ENCODE peak calls at places on chromosomes 13 and 19, in nine cellular contexts. G is neural progenitor cell, T is cardiac muscle cell, N is HepG2, D is AG04450, X is stomach, O is body of pancreas, Q is spleen, C is PC-3. W is an unnamed sample.

GRCh38 chr13:52949744-52950143 is 78.9 kb upstream of the OLFM4 start:
- DNase-seq in G (no peak), T (no peak), N (no peak), D (no peak), X (no peak), O (no peak), Q (no peak), C (no peak), W (peak)

GRCh38 chr19:3062165-3063105 is at the start of gene TLE5:
- DNase-seq in G (peak), T (peak), N (peak), D (no peak), X (peak), O (peak), Q (peak), C (peak), W (peak)

GRCh38 chr13:50805805-50806204 is 37.7 kb downstream of the DLEU7 start:
- DNase-seq in G (peak), T (peak), N (peak), D (no peak), X (no peak), O (no peak), Q (no peak), C (peak), W (no peak)

GRCh38 chr13:90632184-90632583 is 715.3 kb upstream of the MIR17HG start:
- DNase-seq in G (no peak), T (no peak), N (no peak), D (no peak), X (no peak), O (no peak), Q (no peak), C (no peak), W (no peak)

GRCh38 chr13:82480415-82480814 is 1401.9 kb downstream of the SLITRK1 start:
- DNase-seq in G (peak), T (no peak), N (peak), D (no peak), X (no peak), O (no peak), Q (no peak), C (peak), W (no peak)

GRCh38 chr13:112637017-112637801 is 49.3 kb upstream of the TUBGCP3 start:
- DNase-seq in G (no peak), T (no peak), N (no peak), D (no peak), X (no peak), O (no peak), Q (peak), C (no peak), W (no peak)

GRCh38 chr13:21055511-21056045 is 5.8 kb downstream of the LATS2 start:
- DNase-seq in G (no peak), T (no peak), N (no peak), D (no peak), X (no peak), O (no peak), Q (no peak), C (no peak), W (no peak)

GRCh38 chr19:29526730-29527499 is 1.1 kb downstream of the VSTM2B start:
- DNase-seq in G (peak), T (no peak), N (no peak), D (no peak), X (no peak), O (no peak), Q (peak), C (no peak), W (no peak)

GRCh38 chr13:60402022-60402421 is 5.0 kb downstream of the TDRD3 start:
- DNase-seq in G (no peak), T (no peak), N (no peak), D (no peak), X (no peak), O (no peak), Q (no peak), C (peak), W (no peak)

GRCh38 chr13:30963794-30964193 is 31.3 kb downstream of the TEX26 start:
- DNase-seq in G (no peak), T (peak), N (no peak), D (no peak), X (peak), O (peak), Q (no peak), C (peak), W (no peak)

GRCh38 chr13:41457589-41458186 is 338 bp downstream of the RGCC start:
- DNase-seq in G (no peak), T (no peak), N (no peak), D (no peak), X (no peak), O (no peak), Q (peak), C (no peak), W (peak)

GRCh38 chr13:77729502-77730221 is 32.2 kb downstream of the SLAIN1 start:
- DNase-seq in G (no peak), T (no peak), N (no peak), D (no peak), X (no peak), O (no peak), Q (no peak), C (no peak), W (no peak)

GRCh38 chr19:11203194-11204075 is 6.1 kb upstream of the KANK2 start:
- DNase-seq in G (peak), T (peak), N (peak), D (peak), X (peak), O (peak), Q (no peak), C (peak), W (peak)

GRCh38 chr13:51801631-51802099 is 2.3 kb downstream of the DHRS12 start:
- DNase-seq in G (peak), T (no peak), N (no peak), D (no peak), X (peak), O (peak), Q (peak), C (peak), W (peak)

DNA sequence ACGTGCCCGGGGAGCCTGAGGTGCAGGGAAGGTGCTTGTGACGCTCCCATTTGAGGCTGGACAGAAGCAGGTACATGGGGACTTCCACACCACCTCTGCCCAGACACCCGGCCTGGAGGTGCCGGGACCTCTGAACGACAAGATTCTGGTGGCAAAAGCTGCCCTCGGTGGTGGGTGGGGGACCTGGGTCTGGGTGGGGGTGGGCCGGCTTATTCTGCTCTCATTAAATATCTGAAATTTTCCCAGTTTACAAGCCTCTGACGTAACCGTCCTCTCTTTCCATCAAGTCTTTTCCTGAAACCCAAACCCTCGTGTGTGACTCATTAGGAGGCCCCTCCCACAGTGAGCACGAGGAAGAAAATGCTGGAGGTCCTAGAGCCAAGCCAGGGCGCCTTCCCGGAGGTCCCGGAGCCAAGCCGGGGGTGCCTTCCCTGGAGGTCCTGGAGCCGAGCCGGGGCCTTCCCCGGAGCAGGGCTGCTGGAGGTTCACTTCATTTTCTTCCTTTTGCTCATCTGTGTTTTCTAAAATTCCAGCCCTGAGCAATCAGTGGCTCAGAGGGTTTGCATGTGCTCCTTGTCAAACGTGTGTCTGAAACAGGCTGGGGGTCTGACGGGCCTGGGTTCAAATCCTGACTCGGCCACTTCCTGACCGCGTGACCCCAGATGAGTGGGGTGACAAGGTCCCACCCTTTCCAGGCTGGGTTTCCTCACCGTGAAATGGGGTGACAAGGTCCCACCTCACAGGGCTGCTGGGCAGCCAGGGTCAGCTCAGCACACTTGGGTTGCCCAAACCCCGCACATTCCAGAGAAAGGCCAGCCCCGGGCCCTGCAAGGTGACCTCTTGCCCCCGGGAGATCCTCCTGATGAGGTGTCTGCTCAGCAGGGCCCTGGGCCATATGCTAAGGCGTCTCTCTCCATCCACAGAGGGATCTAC is 10.0 kb downstream of the CFD start:
- DNase-seq in G (no peak), T (peak), N (no peak), D (peak), X (no peak), O (no peak), Q (no peak), C (peak), W (peak)
- H3K27ac ChIP-seq in G (no peak), T (no peak), N (no peak), D (peak), X (peak), O (no peak), Q (no peak), C (peak), W (peak)

GRCh38 chr19:18433039-18433691 is 4.8 kb downstream of the ISYNA1 start:
- DNase-seq in G (peak), T (peak), N (no peak), D (no peak), X (no peak), O (no peak), Q (peak), C (no peak), W (no peak)
- H3K27ac ChIP-seq in G (no peak), T (peak), N (no peak), D (no peak), X (peak), O (no peak), Q (peak), C (no peak), W (peak)

DNA sequence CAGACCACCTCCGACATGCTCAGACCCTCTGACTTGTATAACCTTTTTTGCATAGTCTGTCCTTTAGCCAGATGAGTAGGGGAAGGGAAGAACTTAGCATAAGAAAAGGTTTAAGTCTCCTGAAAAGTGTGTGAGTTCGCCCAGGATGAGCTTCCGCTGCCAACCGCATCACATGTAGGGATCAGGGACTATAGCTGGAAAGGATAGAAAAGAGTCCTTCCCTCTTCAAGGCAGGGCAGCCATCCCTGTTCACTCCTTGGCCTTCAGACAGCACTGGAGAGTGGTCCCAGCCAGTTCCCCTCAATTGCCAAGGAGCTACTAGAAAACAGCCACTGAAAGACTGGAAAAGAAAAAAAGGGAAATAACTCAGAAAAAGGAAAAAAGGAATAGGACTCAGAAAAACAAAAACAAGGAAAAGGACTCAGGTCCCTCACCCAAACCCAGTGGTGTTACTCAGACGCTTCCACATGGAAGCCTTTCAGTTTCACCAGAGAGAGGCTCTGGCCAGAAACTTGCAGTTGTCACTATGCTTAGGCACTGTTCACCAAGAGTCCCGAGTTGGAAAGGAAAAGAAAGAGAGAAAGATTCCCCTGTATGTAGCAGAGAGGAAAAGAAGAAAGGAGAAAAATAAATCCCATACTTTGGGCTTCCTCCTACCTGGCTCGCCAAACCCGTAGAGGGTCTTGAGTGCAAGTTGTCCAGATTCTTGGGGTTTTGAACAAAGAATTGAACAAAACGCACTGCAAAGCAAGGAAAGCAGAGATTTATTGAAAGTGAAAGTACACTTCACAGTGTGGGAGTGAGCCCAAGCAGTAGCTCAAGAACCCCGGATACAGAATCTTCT is 5.6 kb upstream of the TM9SF2 start:
- DNase-seq in G (no peak), T (no peak), N (peak), D (no peak), X (no peak), O (no peak), Q (no peak), C (no peak), W (no peak)
- H3K27ac ChIP-seq in G (no peak), T (no peak), N (peak), D (peak), X (peak), O (no peak), Q (peak), C (no peak), W (peak)

DNA sequence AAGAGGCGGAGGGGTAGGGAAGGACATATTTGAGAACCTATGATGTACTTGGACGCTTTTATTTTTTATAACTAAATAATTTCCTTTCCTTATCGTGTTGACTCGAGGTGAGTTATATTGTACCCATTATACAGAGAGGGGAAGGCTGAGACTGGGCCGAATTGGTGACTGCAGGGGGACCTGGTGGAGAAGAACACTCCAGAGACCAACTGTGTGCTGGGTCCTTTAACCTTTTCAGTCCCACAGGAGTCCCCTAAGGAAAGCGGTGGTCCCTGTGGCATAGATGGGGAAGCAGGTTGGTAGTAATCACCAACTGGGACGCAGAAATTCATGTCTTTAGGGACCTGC is 633 bp downstream of the MYH14 start:
- DNase-seq in G (no peak), T (no peak), N (no peak), D (no peak), X (no peak), O (no peak), Q (no peak), C (no peak), W (no peak)
- H3K27ac ChIP-seq in G (no peak), T (no peak), N (no peak), D (no peak), X (peak), O (peak), Q (no peak), C (no peak), W (peak)

GRCh38 chr19:43609872-43610271 is 2.0 kb upstream of the SRRM5 start:
- DNase-seq in G (no peak), T (no peak), N (no peak), D (no peak), X (no peak), O (no peak), Q (no peak), C (no peak), W (no peak)

GRCh38 chr19:43605875-43606568 is 5.9 kb upstream of the SRRM5 start:
- DNase-seq in G (no peak), T (no peak), N (no peak), D (no peak), X (no peak), O (no peak), Q (no peak), C (no peak), W (no peak)

GRCh38 chr19:43610493-43610892 is 1.4 kb upstream of the SRRM5 start:
- DNase-seq in G (no peak), T (no peak), N (no peak), D (no peak), X (no peak), O (no peak), Q (no peak), C (no peak), W (no peak)

GRCh38 chr19:43607238-43608205 is 4.4 kb upstream of the SRRM5 start:
- DNase-seq in G (no peak), T (no peak), N (no peak), D (no peak), X (no peak), O (no peak), Q (no peak), C (no peak), W (no peak)

GRCh38 chr19:43606569-43607229 is 5.2 kb upstream of the SRRM5 start:
- DNase-seq in G (no peak), T (no peak), N (no peak), D (no peak), X (no peak), O (no peak), Q (no peak), C (no peak), W (no peak)
- H3K27ac ChIP-seq in G (no peak), T (no peak), N (no peak), D (no peak), X (no peak), O (peak), Q (no peak), C (no peak), W (no peak)

GRCh38 chr19:13092608-13093260 is 9.9 kb downstream of the LYL1 start:
- DNase-seq in G (no peak), T (no peak), N (peak), D (no peak), X (no peak), O (no peak), Q (no peak), C (no peak), W (no peak)
- H3K27ac ChIP-seq in G (no peak), T (no peak), N (no peak), D (peak), X (peak), O (no peak), Q (no peak), C (no peak), W (peak)

GRCh38 chr19:42271045-42271419 is 2.0 kb downstream of the CIC start:
- DNase-seq in G (no peak), T (no peak), N (no peak), D (no peak), X (no peak), O (no peak), Q (no peak), C (no peak), W (no peak)

GRCh38 chr19:42270346-42271044 is 1.4 kb downstream of the CIC start:
- DNase-seq in G (no peak), T (peak), N (no peak), D (no peak), X (peak), O (peak), Q (peak), C (peak), W (no peak)

GRCh38 chr19:42272535-42272897 is 3.5 kb downstream of the CIC start:
- DNase-seq in G (no peak), T (no peak), N (no peak), D (no peak), X (no peak), O (no peak), Q (peak), C (no peak), W (no peak)

GRCh38 chr19:42272989-42273406 is 3.9 kb downstream of the CIC start:
- DNase-seq in G (no peak), T (no peak), N (no peak), D (no peak), X (no peak), O (no peak), Q (peak), C (no peak), W (no peak)

GRCh38 chr19:42271861-42272534 is 2.9 kb downstream of the CIC start:
- DNase-seq in G (no peak), T (no peak), N (no peak), D (no peak), X (no peak), O (no peak), Q (peak), C (no peak), W (no peak)
- H3K27ac ChIP-seq in G (no peak), T (no peak), N (no peak), D (no peak), X (no peak), O (no peak), Q (no peak), C (no peak), W (peak)

DNA sequence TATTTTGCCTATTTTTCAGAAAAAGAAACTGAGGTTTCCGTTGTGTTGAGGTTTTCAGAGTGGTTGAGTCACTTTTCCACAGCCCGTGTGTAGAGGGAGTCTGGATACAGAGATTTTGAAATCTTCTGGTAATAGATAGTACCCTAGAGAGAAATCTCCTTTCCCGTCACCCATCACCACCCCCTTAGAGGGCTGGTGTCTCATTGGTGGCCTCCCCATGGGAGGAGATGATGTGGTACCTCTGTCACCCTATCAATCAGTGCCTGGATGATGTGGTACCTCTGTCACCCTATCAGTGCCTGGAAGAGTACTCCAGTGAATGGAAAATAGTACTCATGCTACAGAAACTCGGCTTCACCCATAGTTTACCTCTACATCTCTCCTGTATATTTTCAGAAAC is 42.2 kb upstream of the SERP2 start:
- DNase-seq in G (no peak), T (peak), N (no peak), D (no peak), X (no peak), O (no peak), Q (no peak), C (no peak), W (no peak)
- H3K27ac ChIP-seq in G (no peak), T (peak), N (no peak), D (peak), X (peak), O (no peak), Q (no peak), C (no peak), W (peak)

W was measured in left ventricle myocardium inferior.